ENCODE peak calls at places on chromosomes 5 and 9, in six cellular contexts. O, Z, X, M, I and R are unnamed samples.

GRCh38 chr5:141483842-141484241 is 988 bp upstream of the PCDHGC4 start:
- DNase-seq in I (no peak), M (no peak), O (no peak), Z (no peak), X (peak), R (no peak)

GRCh38 chr9:98367923-98368322 is 112.5 kb upstream of the TBC1D2 start:
- DNase-seq in Z (no peak), M (no peak), O (no peak), I (no peak), X (no peak), R (no peak)

GRCh38 chr5:9608093-9608492 is 22.1 kb downstream of the TAS2R1 start:
- DNase-seq in Z (no peak), O (no peak), X (no peak), I (no peak), M (no peak), R (no peak)

GRCh38 chr5:102865510-102866314 is 110.6 kb downstream of the PAM start:
- DNase-seq in I (no peak), Z (peak), O (peak), X (peak), M (peak), R (no peak)

GRCh38 chr5:1001406-1002270 is 7.0 kb upstream of the NKD2 start:
- DNase-seq in I (no peak), O (no peak), M (no peak), Z (no peak), X (no peak), R (no peak)

GRCh38 chr5:132876020-132876759 is 2.7 kb downstream of the LEAP2 start:
- DNase-seq in M (peak), O (no peak), I (no peak), Z (no peak), X (no peak), R (no peak)

GRCh38 chr5:178238711-178239592 is 6.3 kb upstream of the PHYKPL start:
- DNase-seq in I (no peak), M (no peak), Z (no peak), O (no peak), X (no peak), R (no peak)

GRCh38 chr5:95102080-95102479 is 182.8 kb downstream of the MCTP1 start:
- DNase-seq in O (no peak), Z (no peak), X (peak), I (no peak), M (peak), R (no peak)

GRCh38 chr9:35962126-35962906 is 4.4 kb upstream of the OR2S2 start:
- DNase-seq in X (peak), I (peak), O (peak), Z (no peak), M (peak), R (no peak)

GRCh38 chr9:26228273-26228672 is 550.0 kb upstream of the TUSC1 start:
- DNase-seq in O (no peak), Z (no peak), M (no peak), I (no peak), X (no peak), R (no peak)

GRCh38 chr5:179079165-179079987 is 19.2 kb downstream of the ZNF354C start:
- DNase-seq in X (no peak), Z (no peak), I (no peak), O (no peak), M (no peak), R (no peak)

GRCh38 chr9:38048319-38048969 is 20.6 kb downstream of the SHB start:
- DNase-seq in O (no peak), I (no peak), M (peak), X (no peak), Z (no peak), R (no peak)

GRCh38 chr9:130446111-130446861 is 1.5 kb downstream of the ASS1 start:
- DNase-seq in X (peak), M (peak), Z (no peak), O (peak), I (peak), R (no peak)

GRCh38 chr5:68171101-68171558 is 44.4 kb upstream of the PIK3R1 start:
- DNase-seq in O (no peak), Z (no peak), I (no peak), M (peak), X (peak), R (no peak)

GRCh38 chr9:37187269-37187668 is 66.9 kb downstream of the ZCCHC7 start:
- DNase-seq in O (no peak), I (no peak), M (no peak), X (no peak), Z (no peak), R (no peak)

GRCh38 chr5:38193015-38193581 is 65.3 kb upstream of the EGFLAM start:
- DNase-seq in I (peak), Z (peak), X (peak), M (peak), O (peak), R (peak)

GRCh38 chr5:100311811-100312210 is 223.4 kb upstream of the FAM174A start:
- DNase-seq in O (peak), M (peak), X (no peak), Z (no peak), I (no peak), R (no peak)

GRCh38 chr9:94870793-94871558 is 144.5 kb downstream of the AOPEP start:
- DNase-seq in Z (no peak), I (no peak), M (peak), X (no peak), O (peak), R (peak)

GRCh38 chr9:13606576-13606975 is 327.1 kb upstream of the MPDZ start:
- DNase-seq in Z (no peak), I (no peak), O (no peak), X (no peak), M (no peak), R (no peak)

GRCh38 chr9:118577121-118577520 is 792.1 kb downstream of the BRINP1 start:
- DNase-seq in I (no peak), O (peak), X (no peak), M (peak), Z (no peak), R (no peak)

GRCh38 chr5:78985407-78986223 is 505 bp upstream of the ARSB start:
- DNase-seq in Z (no peak), X (peak), M (peak), O (peak), I (no peak), R (no peak)

GRCh38 chr5:55481293-55481900 is 53.4 kb downstream of the PLPP1 start:
- DNase-seq in M (peak), X (no peak), Z (no peak), O (no peak), I (no peak), R (no peak)

GRCh38 chr5:15421798-15422456 is 78.1 kb upstream of the FBXL7 start:
- DNase-seq in X (no peak), M (peak), O (no peak), I (no peak), Z (no peak), R (no peak)

GRCh38 chr9:83992407-83992806 is 11.8 kb downstream of the RMI1 start:
- DNase-seq in Z (no peak), O (peak), X (no peak), I (no peak), M (no peak), R (no peak)

GRCh38 chr5:80798633-80799032 is 143.8 kb upstream of the DHFR start:
- DNase-seq in X (no peak), I (no peak), Z (no peak), O (no peak), M (no peak), R (no peak)

GRCh38 chr5:75140277-75140676 is 87.9 kb upstream of the GCNT4 start:
- DNase-seq in M (no peak), X (no peak), O (no peak), I (no peak), Z (no peak), R (no peak)

GRCh38 chr5:173758675-173759074 is 129.5 kb upstream of the CPEB4 start:
- DNase-seq in I (no peak), X (no peak), M (no peak), Z (no peak), O (no peak), R (no peak)

GRCh38 chr9:93949694-93950449 is 5.3 kb downstream of the BARX1 start:
- DNase-seq in O (peak), I (peak), X (peak), Z (no peak), M (no peak), R (no peak)

GRCh38 chr9:135108801-135109500 is 21.5 kb downstream of the OLFM1 start:
- DNase-seq in M (no peak), Z (no peak), O (no peak), I (no peak), X (no peak), R (no peak)

GRCh38 chr5:57346336-57346735 is 136.3 kb downstream of the ACTBL2 start:
- DNase-seq in M (no peak), I (no peak), Z (no peak), O (no peak), X (no peak), R (no peak)

GRCh38 chr5:109439593-109439992 is 29.8 kb upstream of the PJA2 start:
- DNase-seq in M (no peak), Z (no peak), O (no peak), X (no peak), I (no peak), R (no peak)

GRCh38 chr5:167511-167910 is 23.8 kb upstream of the LRRC14B start:
- DNase-seq in O (no peak), M (peak), I (no peak), X (no peak), Z (no peak), R (no peak)

GRCh38 chr5:122138356-122138755 is 9.0 kb downstream of the ZNF474 start:
- DNase-seq in I (no peak), X (no peak), M (no peak), Z (no peak), O (no peak), R (no peak)

GRCh38 chr9:114572199-114572598 is 15.4 kb upstream of the ATP6V1G1 start:
- DNase-seq in I (no peak), O (no peak), M (no peak), X (no peak), Z (no peak), R (no peak)

GRCh38 chr5:152237531-152237930 is 167.5 kb downstream of the NMUR2 start:
- DNase-seq in O (no peak), I (no peak), M (no peak), Z (no peak), X (no peak), R (no peak)

GRCh38 chr9:69027355-69028097 is 8.0 kb upstream of the FXN start:
- DNase-seq in M (peak), O (peak), Z (no peak), I (peak), X (peak), R (no peak)

GRCh38 chr9:92538541-92538940 is 2.8 kb upstream of the ECM2 start:
- DNase-seq in I (no peak), Z (no peak), M (peak), O (peak), X (no peak), R (no peak)

GRCh38 chr9:69243116-69243515 is 69.0 kb downstream of the TJP2 start:
- DNase-seq in I (no peak), Z (no peak), O (no peak), M (no peak), X (no peak), R (no peak)

GRCh38 chr5:134549714-134550113 is 24.2 kb downstream of the JADE2 start:
- DNase-seq in O (peak), M (peak), X (no peak), I (no peak), Z (no peak), R (no peak)

GRCh38 chr9:137945581-137945980 is 68.0 kb downstream of the CACNA1B start:
- DNase-seq in Z (no peak), X (no peak), M (no peak), O (peak), I (no peak), R (no peak)

GRCh38 chr9:124222918-124223720 is 34.6 kb upstream of the NEK6 start:
- DNase-seq in Z (no peak), X (no peak), O (peak), I (no peak), M (no peak), R (no peak)
- H3K27ac ChIP-seq in Z (no peak), X (no peak), O (peak), I (no peak), M (no peak), R (no peak)

GRCh38 chr5:58459276-58459859 is 518 bp downstream of the PLK2 start:
- DNase-seq in M (no peak), X (peak), Z (no peak), O (no peak), I (no peak), R (no peak)
- TF ChIP-seq EZH2 in M (no peak), X (no peak), Z (peak), O (no peak), I (no peak), R (no peak)

DNA sequence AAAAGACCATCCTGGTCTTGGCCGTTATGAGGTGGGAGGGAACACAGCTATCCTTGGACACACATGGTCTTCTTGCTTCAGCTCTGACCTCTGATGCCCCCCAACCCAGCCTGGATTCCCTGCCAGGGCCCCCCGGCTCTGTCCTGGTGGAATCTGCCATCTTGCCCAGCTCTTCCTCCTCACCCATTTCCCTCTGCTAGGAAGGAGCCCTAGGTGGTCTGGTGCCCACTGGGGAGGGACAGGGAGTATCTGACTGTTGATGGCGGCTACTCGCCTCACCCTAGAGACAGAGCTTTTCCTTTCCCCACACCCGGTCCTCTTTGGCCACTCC is 30.1 kb downstream of the CXXC5 start:
- DNase-seq in O (no peak), X (no peak), Z (no peak), M (no peak), I (no peak), R (no peak)
- H3K9ac ChIP-seq in O (no peak), X (no peak), Z (no peak), M (no peak), I (no peak), R (no peak)

DNA sequence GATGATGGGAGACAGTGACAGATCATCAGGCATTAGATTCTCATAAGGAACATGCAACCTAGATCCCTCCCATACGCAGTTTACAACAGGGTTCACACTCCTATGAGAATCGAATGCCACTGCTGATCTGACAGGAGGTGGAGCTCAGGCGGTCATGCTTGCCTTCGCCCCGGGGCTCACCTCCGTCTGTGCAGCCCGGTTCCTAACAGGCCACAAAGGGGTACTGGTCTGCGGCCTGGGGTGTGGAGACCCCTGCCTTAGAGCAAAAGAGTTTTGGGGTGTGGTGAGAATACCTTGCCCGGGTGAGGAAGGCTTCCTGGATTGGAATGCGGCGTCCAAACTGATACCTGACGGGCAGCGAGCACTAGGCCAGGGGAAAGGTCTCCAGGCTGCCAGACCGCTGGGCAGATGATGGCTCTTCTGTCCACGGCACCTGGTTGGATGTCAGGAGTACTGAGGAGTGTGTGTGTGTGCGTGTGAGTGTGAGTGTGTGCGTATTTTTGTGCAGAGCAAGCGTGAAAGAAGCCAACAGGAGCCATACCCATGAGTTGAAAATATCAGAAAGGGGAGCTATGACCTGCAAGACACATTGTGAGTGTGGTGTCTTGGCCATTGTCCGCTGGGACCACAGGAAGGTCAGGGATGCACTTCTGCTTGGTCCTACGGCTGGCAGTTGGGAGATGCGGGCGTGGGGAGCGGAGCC is 55.4 kb downstream of the ACER2 start:
- DNase-seq in X (no peak), I (no peak), Z (no peak), M (no peak), O (no peak), R (no peak)
- H3K27ac ChIP-seq in X (no peak), I (no peak), Z (no peak), M (no peak), O (no peak), R (no peak)

GRCh38 chr5:73437126-73438047 is 11.2 kb downstream of the FOXD1 start:
- DNase-seq in Z (no peak), X (peak), O (peak), I (peak), M (peak), R (no peak)
- TF ChIP-seq EZH2 in Z (peak), X (peak), O (no peak), I (no peak), M (no peak), R (no peak)

GRCh38 chr5:96254980-96255681 is 177.9 kb downstream of the PCSK1 start:
- DNase-seq in X (no peak), I (no peak), O (peak), M (peak), Z (no peak), R (no peak)
- H3K9ac ChIP-seq in X (no peak), I (no peak), O (peak), M (peak), Z (no peak), R (peak)

GRCh38 chr5:93591323-93591945 is 8.4 kb downstream of the NR2F1 start:
- DNase-seq in X (no peak), M (no peak), Z (no peak), I (no peak), O (no peak), R (no peak)
- H3K27ac ChIP-seq in X (no peak), M (peak), Z (no peak), I (no peak), O (no peak), R (no peak)